ENCODE peak calls at places on chromosomes 1 and 21, in four cellular contexts. N is sigmoid colon, H is H1, O is left ventricle myocardium inferior. E is an unnamed sample.

GRCh38 chr1:35718492-35719336 is at the start of gene C1orf216:
- DNase-seq in H (peak; percentile 17), N (peak; percentile 86), O (peak; percentile 73), E (peak; percentile 43)

GRCh38 chr1:160109686-160110085 is 5.9 kb upstream of the ATP1A2 start:
- DNase-seq in O (no peak), H (no peak), N (no peak), E (no peak)

GRCh38 chr1:33041026-33041425 is 4.3 kb upstream of the AK2 start:
- DNase-seq in O (no peak), H (no peak), N (no peak), E (no peak)

GRCh38 chr1:27992271-27992670 is 32.5 kb downstream of the XKR8 start:
- DNase-seq in H (no peak), O (no peak), N (no peak), E (no peak)

GRCh38 chr1:56063461-56063860 is 515.9 kb downstream of the PLPP3 start:
- DNase-seq in O (peak; percentile 47), N (no peak), H (no peak), E (no peak)

GRCh38 chr1:183553769-183554168 is 36.5 kb downstream of the NCF2 start:
- DNase-seq in H (no peak), O (no peak), N (no peak), E (no peak)

GRCh38 chr1:75265792-75266191 is 131.6 kb downstream of the LHX8 start:
- DNase-seq in H (no peak), O (no peak), N (no peak), E (no peak)

GRCh38 chr1:156608981-156609380 is 7.7 kb upstream of the GPATCH4 start:
- DNase-seq in O (no peak), N (no peak), H (no peak), E (no peak)

GRCh38 chr1:204868340-204868700 is 2.3 kb upstream of the NFASC start:
- DNase-seq in O (peak; percentile 46), N (peak; percentile 40), H (no peak), E (no peak)

GRCh38 chr1:179599623-179600249 is 8.1 kb downstream of the TDRD5 start:
- DNase-seq in O (no peak), H (no peak), N (no peak), E (no peak)

GRCh38 chr1:85078903-85079302 is 30.6 kb upstream of the MCOLN3 start:
- DNase-seq in N (no peak), H (no peak), O (no peak), E (no peak)
- TF ChIP-seq CTCF in N (no peak), H (peak; percentile 30), O (peak; percentile 12), E (no peak)

GRCh38 chr1:21874328-21874727 is 62.3 kb downstream of the LDLRAD2 start:
- DNase-seq in N (no peak), O (no peak), H (no peak), E (no peak)
- H3K27ac ChIP-seq in N (peak overlapping the region; percentile 84), O (peak overlapping the region; percentile 25), H (no peak overlapping the region), E (no peak overlapping the region)

GRCh38 chr1:49358036-49358435 is 581.3 kb upstream of the BEND5 start:
- DNase-seq in H (no peak), N (no peak), O (no peak), E (no peak)

GRCh38 chr1:49351744-49352143 is 575.1 kb upstream of the BEND5 start:
- DNase-seq in N (no peak), O (no peak), H (no peak), E (no peak)

DNA sequence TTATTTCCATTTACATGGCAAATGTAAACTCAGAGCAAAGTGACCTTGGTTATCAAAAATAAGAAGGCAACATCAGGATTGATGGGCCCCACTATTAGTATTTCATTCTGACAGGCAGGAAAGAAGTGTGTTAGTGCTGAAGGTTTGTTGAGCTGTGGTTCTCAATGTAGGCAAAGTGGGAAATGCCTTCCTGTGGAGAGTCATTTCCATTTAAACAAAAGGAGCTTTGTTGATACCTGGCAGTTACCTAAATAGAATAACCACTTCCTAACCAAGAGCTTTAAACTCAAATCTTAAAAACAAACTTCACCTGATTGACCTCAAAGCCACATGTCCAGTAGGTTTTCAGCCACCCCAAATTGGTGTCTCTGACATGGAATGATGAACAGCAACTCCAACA is 579.9 kb upstream of the BEND5 start:
- DNase-seq in H (no peak), O (no peak), N (no peak), E (no peak)
- H3K9me3 ChIP-seq in H (peaks cover 70% of the 10 kb centered on the region), O (no peaks in the 10 kb centered on the region), N (no peaks in the 10 kb centered on the region), E (no peaks in the 10 kb centered on the region)

GRCh38 chr21:15543473-15543872 is 186.3 kb upstream of the USP25 start:
- DNase-seq in H (no peak), O (no peak), N (no peak), E (no peak)
- TF ChIP-seq CTCF in H (no peak), O (no peak), N (no peak), E (no peak)

DNA sequence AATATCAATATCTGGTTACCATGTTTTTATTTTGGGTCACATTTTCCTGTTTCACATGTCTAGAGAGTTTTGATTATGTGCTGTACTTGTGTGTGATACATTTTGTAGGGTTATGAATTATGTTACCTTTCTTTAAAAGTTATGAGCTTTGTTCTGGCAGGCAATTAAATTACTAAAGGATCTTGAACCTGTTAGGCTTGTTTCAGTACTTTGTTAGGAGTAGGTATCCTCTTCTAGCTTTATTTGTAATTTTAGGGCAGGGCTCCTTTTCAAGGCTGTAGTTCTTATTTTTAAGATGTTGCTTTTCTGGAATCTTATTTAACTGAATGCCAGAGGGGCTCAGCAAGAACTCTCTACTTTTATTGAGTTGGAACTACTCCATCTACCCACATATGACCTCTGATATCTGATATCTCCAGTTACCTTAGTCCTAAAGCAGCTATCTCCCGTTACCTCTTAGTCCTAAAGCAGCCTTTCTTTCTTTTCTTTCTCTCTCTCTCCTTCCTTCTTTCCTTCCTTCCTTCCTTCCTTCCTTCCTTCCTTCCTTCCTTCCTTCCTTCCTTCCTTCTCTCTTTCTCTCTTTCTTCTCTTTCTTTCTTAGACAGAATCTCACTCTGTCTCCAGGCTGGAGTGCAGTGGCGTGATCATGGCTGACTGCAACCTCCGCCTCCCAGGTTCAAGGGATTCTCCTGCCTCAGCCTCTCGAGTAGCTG is 23.8 kb downstream of the KCTD3 start:
- DNase-seq in H (no peak), O (no peak), N (no peak), E (no peak)
- H3K27ac ChIP-seq in H (no peak overlapping the region), O (no peak overlapping the region), N (no peak overlapping the region), E (no peak overlapping the region)

GRCh38 chr21:42809577-42810440 is 69.5 kb downstream of the WDR4 start:
- DNase-seq in N (no peak), H (no peak), O (no peak), E (no peak)

GRCh38 chr21:42811960-42812359 is 67.4 kb downstream of the WDR4 start:
- DNase-seq in O (no peak), H (no peak), N (no peak), E (no peak)

GRCh38 chr21:42818328-42818749 is 61.0 kb downstream of the WDR4 start:
- DNase-seq in N (peak; percentile 79), H (no peak), O (peak; percentile 63), E (no peak)

GRCh38 chr21:42819861-42820512 is 59.4 kb downstream of the WDR4 start:
- DNase-seq in N (no peak), O (no peak), H (no peak), E (no peak)

GRCh38 chr21:42815217-42815616 is 64.1 kb downstream of the WDR4 start:
- DNase-seq in O (no peak), H (no peak), N (no peak), E (no peak)
- H3K9me3 ChIP-seq in O (peaks cover 13% of the 10 kb centered on the region), H (peaks cover 28% of the 10 kb centered on the region), N (no peaks in the 10 kb centered on the region), E (no peaks in the 10 kb centered on the region)

DNA sequence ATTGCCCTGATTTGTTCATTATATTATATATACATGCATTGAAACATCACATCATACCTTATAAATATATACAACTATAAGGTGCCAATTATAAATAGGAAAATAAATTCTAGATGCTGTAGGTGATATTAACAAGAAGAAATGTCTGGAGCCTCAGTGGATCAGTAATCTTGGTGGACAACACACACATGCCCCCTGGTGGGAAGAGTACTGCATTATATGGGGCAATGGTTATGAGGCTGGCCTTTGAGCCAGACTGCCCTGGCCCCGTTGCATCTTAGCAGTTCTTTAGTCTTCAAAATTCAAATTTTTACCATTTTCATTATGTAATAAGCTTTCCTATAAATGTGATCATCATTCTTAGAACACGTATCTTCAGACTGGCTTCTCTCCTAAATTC is 335.0 kb upstream of the GREM2 start:
- DNase-seq in O (no peak), N (no peak), H (no peak), E (no peak)
- TF ChIP-seq CTCF in O (peak; percentile 21), N (peak; percentile 19), H (peak; percentile 37), E (no peak)

DNA sequence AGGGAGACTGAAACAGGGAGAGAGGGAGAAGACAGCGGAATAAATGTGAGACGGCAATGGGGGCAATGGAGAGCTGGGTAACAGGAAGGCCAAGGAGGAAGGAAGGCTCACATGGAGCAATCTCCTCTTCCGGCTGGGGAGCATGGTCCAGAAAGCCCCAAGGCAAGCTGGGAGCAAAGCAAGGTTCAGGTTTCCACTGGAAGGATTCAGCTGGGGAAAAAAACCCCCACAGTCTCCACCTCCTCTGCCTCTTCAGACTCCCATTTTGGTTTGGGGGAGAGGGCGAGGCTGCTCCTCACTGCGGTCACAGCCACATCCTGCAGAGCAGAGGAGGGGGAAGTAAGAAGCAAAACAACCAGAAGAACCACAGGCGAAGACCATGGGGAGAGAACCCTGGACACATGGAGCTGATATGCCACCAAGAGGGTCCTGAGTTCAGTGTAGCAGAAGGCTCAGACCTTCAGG is 650 bp downstream of the TNFAIP8L2 start:
- DNase-seq in O (no peak), H (no peak), N (peak; percentile 59), E (no peak)
- H3K27ac ChIP-seq in O (peak overlapping the region; percentile 55), H (no peak overlapping the region), N (no peak overlapping the region), E (no peak overlapping the region)

DNA sequence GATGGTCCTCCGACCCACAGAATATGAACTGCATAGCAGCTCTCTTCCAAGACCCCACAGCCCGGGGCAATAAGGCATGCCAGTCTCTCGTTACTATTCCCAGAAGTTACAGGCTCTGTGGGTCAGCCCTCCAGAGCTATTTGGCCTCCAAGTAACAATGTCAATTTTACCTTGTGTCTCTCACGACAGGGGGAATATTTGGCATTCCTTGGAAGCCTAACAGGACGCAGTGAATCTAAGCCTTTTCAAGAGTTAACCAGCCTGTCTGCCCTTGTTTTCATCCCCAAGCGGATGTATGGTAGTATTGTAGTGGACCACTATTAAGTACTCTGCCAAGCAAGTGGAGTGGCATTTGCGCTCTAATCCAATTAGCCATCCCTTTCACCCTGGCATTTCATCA is 24.4 kb upstream of the GNG4 start:
- DNase-seq in H (no peak), N (no peak), O (no peak), E (no peak)
- H3K9me3 ChIP-seq in H (no peaks in the 10 kb centered on the region), N (peaks cover 6% of the 10 kb centered on the region), O (peaks cover 44% of the 10 kb centered on the region), E (peaks cover 25% of the 10 kb centered on the region)

E was measured in thoracic aorta.